ENCODE peak calls at places on chromosomes 4 and X, in eight cellular contexts. P is heart right ventricle, B is dorsolateral prefrontal cortex, D is fibroblast of the aortic adventitia, H is body of pancreas, J is heart left ventricle, F is A549, I is endodermal cell. W is an unnamed sample.

GRCh38 chr4:34196375-34196774 is 2047.9 kb downstream of the ARAP2 start:
- DNase-seq in J (no peak), H (no peak), P (no peak), F (no peak), I (no peak), D (peak; percentile 23), B (no peak), W (no peak)

GRCh38 chr4:133402616-133403015 is 253.5 kb downstream of the PCDH10 start:
- DNase-seq in F (no peak), B (no peak), I (no peak), J (no peak), P (no peak), H (no peak), D (no peak), W (no peak)

GRCh38 chrX:25726539-25726938 is 411.6 kb upstream of the MAGEB18 start:
- DNase-seq in D (peak; percentile 22), P (no peak), B (no peak), I (no peak), H (peak; percentile 51), F (no peak), J (no peak), W (no peak)

GRCh38 chr4:166839615-166840251 is 394.6 kb downstream of the SPOCK3 start:
- DNase-seq in F (no peak), H (no peak), P (no peak), I (no peak), J (no peak), B (no peak), D (no peak), W (no peak)

GRCh38 chr4:11428161-11428700 is 463 bp downstream of the HS3ST1 start:
- DNase-seq in H (no peak), J (no peak), D (no peak), P (no peak), B (peak; percentile 50), F (peak; percentile 7), I (peak; percentile 73), W (no peak)

GRCh38 chr4:86963697-86964096 is 28.9 kb downstream of the AFF1 start:
- DNase-seq in P (no peak), D (peak; percentile 28), J (no peak), H (no peak), B (no peak), I (no peak), F (no peak), W (no peak)

GRCh38 chrX:125757794-125758564 is 408.1 kb downstream of the DCAF12L2 start:
- DNase-seq in P (peak; percentile 11), B (no peak), H (peak; percentile 20), I (no peak), J (peak; percentile 26), F (no peak), D (peak; percentile 2), W (peak; percentile 3)

GRCh38 chrX:114201622-114202021 is 382.3 kb upstream of the HTR2C start:
- DNase-seq in D (no peak), P (no peak), B (no peak), J (no peak), F (no peak), H (no peak), I (peak; percentile 48), W (no peak)

GRCh38 chr4:12186526-12186925 is 757.8 kb upstream of the HS3ST1 start:
- DNase-seq in F (no peak), P (no peak), H (no peak), I (no peak), B (no peak), D (no peak), J (no peak), W (no peak)

DNA sequence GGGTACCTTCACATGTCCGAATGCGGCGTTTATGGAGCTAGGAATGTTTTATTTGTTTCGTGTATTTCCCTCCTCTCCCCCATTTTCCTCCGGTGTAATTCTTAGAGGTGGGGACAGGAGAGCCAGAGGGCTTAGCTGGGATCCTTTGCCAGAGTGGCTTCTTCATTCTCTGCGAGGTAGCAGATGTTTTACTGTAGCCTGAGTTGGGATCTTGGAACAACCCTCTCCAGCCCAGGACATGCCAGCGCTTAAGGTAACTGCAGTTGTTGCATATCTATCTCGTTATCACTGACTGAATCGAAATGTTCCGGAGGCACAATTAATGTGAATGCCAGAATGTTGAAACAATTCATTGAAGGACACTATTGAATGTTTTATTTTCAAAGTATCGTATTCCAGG is 59.0 kb upstream of the DYNLT3 start:
- DNase-seq in J (no peak), B (no peak), D (no peak), F (no peak), H (no peak), P (no peak), I (no peak), W (no peak)
- H3K4me3 ChIP-seq in J (no peak overlapping the region), B (peak overlapping the region; percentile 27), D (peak overlapping the region; percentile 52), F (peak overlapping the region; percentile 36), H (no peak overlapping the region), P (peak overlapping the region; percentile 16), I (peak overlapping the region; percentile 68), W (peak overlapping the region; percentile 58)

GRCh38 chr4:138035781-138036258 is 206.3 kb downstream of the SLC7A11 start:
- DNase-seq in I (peak; percentile 64), H (no peak), B (no peak), J (no peak), P (no peak), D (peak; percentile 88), F (peak; percentile 38), W (peak; percentile 11)
- TF ChIP-seq CTCF in I (peak; percentile 85), H (no peak), B (peak; percentile 62), J (peak; percentile 63), P (no peak), D (peak; percentile 63), F (peak; percentile 73), W (peak; percentile 71)

GRCh38 chr4:113447061-113447460 is 314.5 kb downstream of the CAMK2D start:
- DNase-seq in F (no peak), B (no peak), J (no peak), H (no peak), D (no peak), P (no peak), I (no peak), W (no peak)

GRCh38 chr4:113444386-113444785 is 317.2 kb downstream of the CAMK2D start:
- DNase-seq in J (no peak), P (no peak), B (no peak), F (no peak), D (peak; percentile 96), I (no peak), H (no peak), W (no peak)

GRCh38 chr4:113446019-113446418 is 315.5 kb downstream of the CAMK2D start:
- DNase-seq in F (no peak), J (no peak), I (no peak), B (no peak), D (peak; percentile 91), P (no peak), H (no peak), W (no peak)

GRCh38 chr4:113442821-113443220 is 318.7 kb downstream of the CAMK2D start:
- DNase-seq in I (no peak), F (no peak), H (no peak), D (no peak), B (no peak), P (no peak), J (no peak), W (no peak)

DNA sequence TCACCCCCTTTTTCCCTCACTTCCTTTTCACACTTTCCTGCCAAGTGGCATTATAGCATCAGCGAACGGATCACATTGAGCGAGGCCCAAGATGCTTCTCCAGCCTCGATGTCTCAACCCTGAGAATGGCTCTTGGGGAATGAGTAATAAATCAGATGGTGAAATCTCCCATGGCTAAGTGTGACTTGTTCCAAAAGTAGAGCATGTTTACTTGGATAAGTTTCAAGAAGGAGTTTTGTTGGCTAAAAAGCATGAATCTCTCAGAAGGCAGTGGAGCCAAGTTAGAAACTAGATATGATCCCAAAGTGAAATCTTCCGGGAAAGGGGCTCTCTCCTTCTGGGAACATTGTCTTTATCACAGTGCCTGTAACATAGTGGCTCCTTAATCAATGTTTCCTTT is 316.3 kb downstream of the CAMK2D start:
- DNase-seq in B (no peak), I (no peak), F (no peak), P (peak; percentile 24), D (peak; percentile 100), H (peak; percentile 25), J (peak; percentile 35), W (no peak)
- H3K4me3 ChIP-seq in B (no peak overlapping the region), I (no peak overlapping the region), F (no peak overlapping the region), P (no peak overlapping the region), D (no peak overlapping the region), H (no peak overlapping the region), J (no peak overlapping the region), W (no peak overlapping the region)

GRCh38 chrX:56563231-56564116 is at the start of gene UBQLN2:
- DNase-seq in D (peak; percentile 80), B (peak; percentile 76), I (peak; percentile 87), P (peak; percentile 84), F (no peak), H (peak; percentile 83), J (peak; percentile 86), W (peak; percentile 83)
- TF ChIP-seq CTCF in D (peak; percentile 50), B (peak; percentile 25), I (no peak), P (no peak), F (no peak), H (no peak), J (peak; percentile 12), W (peak; percentile 45)

GRCh38 chr4:128587382-128587781 is 222.1 kb upstream of the JADE1 start:
- DNase-seq in P (no peak), D (no peak), B (no peak), I (no peak), J (no peak), F (no peak), H (no peak), W (no peak)

GRCh38 chr4:128579454-128579853 is 230.0 kb upstream of the JADE1 start:
- DNase-seq in F (no peak), P (no peak), H (no peak), B (no peak), J (no peak), I (no peak), D (no peak), W (no peak)

GRCh38 chr4:128583753-128584712 is 225.5 kb upstream of the JADE1 start:
- DNase-seq in F (no peak), B (no peak), I (no peak), D (peak; percentile 53), P (peak; percentile 56), J (peak; percentile 56), H (peak; percentile 96), W (peak; percentile 32)

DNA sequence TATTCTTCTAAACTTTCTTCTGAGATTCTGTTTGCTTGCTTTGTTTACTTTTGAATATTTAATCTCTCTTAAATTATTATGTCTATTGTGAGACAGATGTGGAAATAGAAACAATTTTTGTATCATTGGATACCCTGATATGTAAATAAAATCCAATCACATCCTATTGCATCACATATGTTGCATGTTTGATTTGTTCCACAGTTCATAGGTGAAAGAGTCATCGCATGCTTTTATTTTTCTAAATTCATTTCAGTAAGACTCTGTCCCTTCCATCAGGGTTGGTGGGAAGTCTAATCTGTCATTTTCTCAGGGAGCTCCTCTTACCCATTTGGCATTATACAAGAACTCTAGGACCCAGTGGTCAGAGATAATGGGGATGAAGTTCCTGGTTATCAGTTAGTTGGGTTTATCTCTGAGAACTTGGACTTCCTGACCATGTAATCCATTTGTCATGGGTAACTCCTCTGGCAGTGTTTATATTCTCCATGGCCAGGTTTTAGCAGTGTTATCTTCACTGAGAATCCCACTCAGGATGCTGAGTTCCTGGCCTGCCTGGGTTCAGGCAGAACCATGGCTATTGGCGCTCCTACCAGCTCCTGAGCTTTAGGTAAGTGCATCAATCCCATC is 227.1 kb upstream of the JADE1 start:
- DNase-seq in H (no peak), J (no peak), P (no peak), F (no peak), B (no peak), D (no peak), I (no peak), W (no peak)
- H3K4me3 ChIP-seq in H (no peak overlapping the region), J (no peak overlapping the region), P (no peak overlapping the region), F (no peak overlapping the region), B (no peak overlapping the region), D (no peak overlapping the region), I (no peak overlapping the region), W (no peak overlapping the region)

W was measured in BE2C.